ENCODE peak calls at places on chromosomes 12 and 14, in nine cellular contexts. O is right atrium auricular region, B is pancreas, W is heart left ventricle, Z is colonic mucosa, K is cardiac muscle cell, H is thoracic aorta, C is aorta, S is SK-N-SH. M is an unnamed sample. For H3K36me3, the result is how much of the 10 kb centered on the place peaks cover.

GRCh38 chr12:101165319-101165718 is 44.7 kb downstream of the SLC5A8 start:
- DNase-seq in O (no peak), B (no peak), W (no peak), Z (no peak), K (no peak), H (no peak), C (no peak), S (no peak), M (no peak)

GRCh38 chr12:121637231-121637914 is 11.0 kb downstream of the ORAI1 start:
- DNase-seq in O (no peak), B (peak), W (no peak), Z (peak), K (no peak), H (no peak), C (peak), S (no peak), M (peak)

GRCh38 chr14:64671591-64671990 is 32.6 kb upstream of the PLEKHG3 start:
- DNase-seq in O (no peak), B (no peak), W (no peak), Z (no peak), K (peak), H (no peak), C (no peak), S (peak), M (no peak)

GRCh38 chr12:18546399-18546798 is 191.4 kb downstream of the PLCZ1 start:
- DNase-seq in O (no peak), B (no peak), W (no peak), Z (no peak), K (peak), H (no peak), C (no peak), S (no peak), M (no peak)

GRCh38 chr12:52876371-52876770 is 27.6 kb upstream of the KRT78 start:
- DNase-seq in O (no peak), B (peak), W (no peak), Z (peak), K (no peak), H (no peak), C (peak), S (no peak), M (peak)

GRCh38 chr12:130537655-130538054 is 178.4 kb downstream of the RIMBP2 start:
- DNase-seq in O (no peak), B (no peak), W (no peak), Z (no peak), K (no peak), H (no peak), C (no peak), S (no peak), M (no peak)

GRCh38 chr14:100605706-100606686 is 18.8 kb upstream of the BEGAIN start:
- DNase-seq in O (no peak), B (no peak), W (no peak), Z (no peak), K (peak), H (no peak), C (no peak), S (peak), M (no peak)

GRCh38 chr14:92687681-92688433 is 60.6 kb downstream of the LGMN start:
- DNase-seq in O (no peak), B (peak), W (no peak), Z (no peak), K (peak), H (no peak), C (peak), S (peak), M (peak)

GRCh38 chr12:80101126-80101525 is 1.8 kb downstream of the OTOGL start:
- DNase-seq in O (no peak), B (no peak), W (no peak), Z (no peak), K (no peak), H (no peak), C (no peak), S (no peak), M (no peak)

GRCh38 chr12:14326699-14327098 is 38.8 kb upstream of the ATF7IP start:
- DNase-seq in O (no peak), B (no peak), W (no peak), Z (no peak), K (no peak), H (no peak), C (no peak), S (no peak), M (no peak)

GRCh38 chr14:22547309-22547947 is 41.6 kb downstream of the DAD1 start:
- DNase-seq in O (no peak), B (no peak), W (peak), Z (peak), K (no peak), H (no peak), C (peak), S (no peak), M (peak)

GRCh38 chr14:58313699-58314098 is 15.3 kb downstream of the ARID4A start:
- DNase-seq in O (no peak), B (no peak), W (no peak), Z (no peak), K (no peak), H (no peak), C (no peak), S (no peak), M (no peak)

DNA sequence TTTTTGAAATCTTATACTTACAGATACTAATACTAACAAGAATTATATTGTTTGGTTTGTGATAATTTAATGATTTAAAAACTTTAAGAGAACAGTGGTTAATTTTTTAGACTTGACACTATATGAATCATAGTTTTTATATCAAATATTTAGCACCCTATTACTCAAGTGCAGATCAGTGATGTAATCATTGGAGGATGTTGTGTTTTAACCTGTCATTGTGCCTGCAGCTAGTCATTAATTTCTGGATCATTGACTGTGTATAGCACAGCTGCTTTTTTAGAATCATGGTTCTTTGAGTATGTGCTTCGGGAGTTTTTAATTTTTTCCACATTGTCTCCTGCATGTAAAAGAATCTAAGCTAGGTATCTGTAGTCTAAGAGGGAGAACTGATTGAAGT is 17.3 kb downstream of the ARID4A start:
- DNase-seq in O (no peak), B (no peak), W (no peak), Z (no peak), K (no peak), H (no peak), C (no peak), S (no peak), M (no peak)
- H3K36me3 ChIP-seq in O (under half), B (under half), W (half or more), Z (under half), K (under half), H (under half), C (under half), S (under half), M (under half)

DNA sequence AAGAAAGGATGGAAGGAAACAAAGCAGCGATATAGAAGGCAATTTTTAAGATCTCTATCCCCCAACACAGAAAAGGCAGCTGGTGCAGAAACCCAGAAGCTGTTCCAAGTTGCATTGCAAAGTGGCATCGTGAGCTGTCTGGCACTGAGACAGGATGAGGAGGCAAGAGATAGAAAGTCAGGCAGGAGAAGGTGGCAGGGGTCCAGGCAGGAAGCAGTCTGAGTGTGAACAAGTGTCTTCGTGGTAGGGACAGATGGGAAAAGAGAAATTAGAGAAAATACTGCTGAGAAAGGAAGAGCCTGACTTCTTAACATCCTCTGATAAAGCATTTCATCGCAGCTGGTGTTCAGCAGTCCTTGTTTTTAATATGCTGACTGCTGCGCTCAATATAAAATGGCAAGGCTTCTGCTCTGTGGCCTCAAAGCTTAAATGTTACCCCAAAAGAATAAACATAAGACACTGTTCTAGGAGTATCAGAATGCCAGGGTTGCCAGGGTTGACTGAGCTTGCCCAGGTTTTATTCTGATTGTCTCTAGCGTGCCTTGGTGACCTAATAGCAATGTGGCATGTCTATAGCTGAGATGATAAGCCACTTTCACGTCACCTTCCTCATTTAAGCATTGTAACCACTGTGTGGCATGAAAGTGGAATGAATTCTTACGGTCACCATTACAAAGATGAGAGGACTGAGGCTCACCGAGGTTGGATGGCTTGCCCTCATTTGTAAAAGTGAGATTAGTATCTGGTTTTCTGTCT is 397.6 kb downstream of the NUAK1 start:
- DNase-seq in O (no peak), B (no peak), W (peak), Z (no peak), K (peak), H (no peak), C (peak), S (no peak), M (peak)
- H3K4me3 ChIP-seq in O (no peak), B (no peak), W (peak), Z (no peak), K (no peak), H (peak), C (no peak), S (no peak), M (no peak)

GRCh38 chr14:77339407-77339806 is 18.6 kb downstream of the GSTZ1 start:
- DNase-seq in O (no peak), B (no peak), W (no peak), Z (no peak), K (peak), H (no peak), C (no peak), S (no peak), M (no peak)

GRCh38 chr14:77342726-77343397 is 22.0 kb downstream of the GSTZ1 start:
- DNase-seq in O (no peak), B (no peak), W (no peak), Z (no peak), K (no peak), H (no peak), C (no peak), S (no peak), M (no peak)

GRCh38 chr14:77338332-77338731 is 17.5 kb downstream of the GSTZ1 start:
- DNase-seq in O (no peak), B (no peak), W (no peak), Z (no peak), K (no peak), H (no peak), C (no peak), S (no peak), M (no peak)

GRCh38 chr14:77337880-77338279 is 17.0 kb downstream of the GSTZ1 start:
- DNase-seq in O (no peak), B (no peak), W (no peak), Z (no peak), K (no peak), H (no peak), C (no peak), S (no peak), M (no peak)

GRCh38 chr14:77340389-77340788 is 19.6 kb downstream of the GSTZ1 start:
- DNase-seq in O (no peak), B (no peak), W (no peak), Z (no peak), K (no peak), H (no peak), C (no peak), S (no peak), M (no peak)
- H3K36me3 ChIP-seq in O (under half), B (under half), W (under half), Z (under half), K (under half), H (under half), C (under half), S (under half), M (half or more)

GRCh38 chr12:70919597-70920035 is 922 bp downstream of the PTPRR start:
- DNase-seq in O (no peak), B (no peak), W (no peak), Z (no peak), K (peak), H (no peak), C (no peak), S (peak), M (no peak)

GRCh38 chr12:70920251-70920851 is at the start of gene PTPRR:
- DNase-seq in O (no peak), B (peak), W (no peak), Z (no peak), K (peak), H (no peak), C (peak), S (peak), M (no peak)

GRCh38 chr12:70918321-70918720 is 2.2 kb downstream of the PTPRR start:
- DNase-seq in O (no peak), B (no peak), W (no peak), Z (no peak), K (no peak), H (no peak), C (no peak), S (no peak), M (no peak)

GRCh38 chr12:70919161-70919560 is 1.4 kb downstream of the PTPRR start:
- DNase-seq in O (no peak), B (no peak), W (no peak), Z (no peak), K (no peak), H (no peak), C (no peak), S (no peak), M (no peak)

GRCh38 chr12:70920891-70921290 is 353 bp upstream of the PTPRR start:
- DNase-seq in O (no peak), B (no peak), W (no peak), Z (no peak), K (no peak), H (no peak), C (no peak), S (no peak), M (no peak)
- H3K4me3 ChIP-seq in O (peak), B (no peak), W (no peak), Z (no peak), K (peak), H (no peak), C (no peak), S (peak), M (no peak)

GRCh38 chr12:120134307-120134980 is 17.9 kb upstream of the RAB35 start:
- DNase-seq in O (no peak), B (peak), W (no peak), Z (no peak), K (no peak), H (no peak), C (no peak), S (no peak), M (no peak)
- H3K36me3 ChIP-seq in O (half or more), B (under half), W (half or more), Z (under half), K (half or more), H (half or more), C (under half), S (half or more), M (half or more)

DNA sequence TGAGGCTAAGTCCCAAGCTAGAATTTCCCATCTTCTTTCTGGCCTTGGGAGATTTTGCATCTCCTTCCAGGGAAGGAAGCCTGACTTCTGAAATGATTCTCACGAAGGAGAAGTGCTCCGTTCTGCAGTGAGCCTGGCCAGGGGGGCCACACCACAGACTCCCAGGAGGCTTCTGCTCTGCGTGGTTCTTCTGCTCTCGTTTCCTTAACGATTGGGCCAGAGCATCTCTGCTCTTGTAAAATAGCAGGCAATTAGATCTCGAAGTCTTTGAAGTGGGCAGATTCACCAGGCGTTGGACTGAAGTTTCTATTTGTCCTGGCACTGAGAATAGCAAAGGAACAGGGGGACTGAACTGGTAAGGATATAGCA is 6.7 kb upstream of the BATF start:
- DNase-seq in O (no peak), B (no peak), W (no peak), Z (no peak), K (peak), H (no peak), C (peak), S (no peak), M (no peak)
- H3K4me3 ChIP-seq in O (peak), B (no peak), W (peak), Z (peak), K (no peak), H (peak), C (peak), S (no peak), M (no peak)